ENCODE peak calls at places on chromosomes 7 and 10, in six cellular contexts. V is AG04450, B is uterus, W is cardiac fibroblast, Z is transverse colon, G is tibial artery. T is an unnamed sample.

GRCh38 chr7:12749069-12749468 is 61.6 kb downstream of the ARL4A start:
- DNase-seq in W (no peak), G (no peak), B (no peak), V (no peak), Z (no peak), T (no peak)

GRCh38 chr10:93711891-93712290 is 9.5 kb upstream of the FRA10AC1 start:
- DNase-seq in G (no peak), V (no peak), B (no peak), Z (no peak), W (peak; percentile 5), T (no peak)

GRCh38 chr7:48875300-48875916 is 48.9 kb upstream of the CDC14C start:
- DNase-seq in Z (peak; percentile 8), B (no peak), G (no peak), W (no peak), V (no peak), T (peak; percentile 61)

GRCh38 chr10:58813573-58813972 is 300.9 kb downstream of the BICC1 start:
- DNase-seq in V (no peak), G (no peak), Z (no peak), W (no peak), B (no peak), T (no peak)

GRCh38 chr7:4282434-4283223 is 399.5 kb upstream of the FOXK1 start:
- DNase-seq in Z (no peak), G (no peak), W (no peak), V (no peak), B (no peak), T (no peak)

GRCh38 chr7:1906087-1906830 is 236.2 kb downstream of the ELFN1 start:
- DNase-seq in W (no peak), G (no peak), B (no peak), Z (no peak), V (no peak), T (no peak)

GRCh38 chr10:48605786-48606529 is 1.1 kb upstream of the ARHGAP22 start:
- DNase-seq in B (no peak), G (no peak), W (no peak), V (no peak), Z (no peak), T (no peak)

GRCh38 chr10:48496831-48497792 is 107.8 kb downstream of the ARHGAP22 start:
- DNase-seq in W (peak; percentile 79), V (peak; percentile 47), G (no peak), Z (no peak), B (no peak), T (no peak)

GRCh38 chr7:28126047-28127041 is 54.3 kb downstream of the JAZF1 start:
- DNase-seq in B (peak; percentile 57), Z (no peak), V (no peak), G (peak; percentile 48), W (peak; percentile 65), T (no peak)

GRCh38 chr7:134527979-134528371 is 608 bp downstream of the AKR1B10 start:
- DNase-seq in G (peak; percentile 67), Z (no peak), V (peak; percentile 59), B (no peak), W (peak; percentile 80), T (no peak)

GRCh38 chr7:130995252-130996081 is 261.5 kb upstream of the KLF14 start:
- DNase-seq in W (no peak), B (no peak), Z (no peak), G (no peak), V (no peak), T (no peak)

GRCh38 chr7:51299391-51300133 is 17.0 kb downstream of the COBL start:
- DNase-seq in Z (no peak), W (no peak), V (no peak), G (no peak), B (no peak), T (no peak)

GRCh38 chr7:141362580-141363435 is 188.4 kb upstream of the AGK start:
- DNase-seq in B (no peak), W (peak; percentile 80), V (no peak), G (no peak), Z (no peak), T (no peak)

GRCh38 chr10:114624422-114624821 is 33.7 kb downstream of the ABLIM1 start:
- DNase-seq in W (no peak), B (no peak), V (no peak), G (no peak), Z (no peak), T (no peak)

GRCh38 chr7:155922507-155922841 is 110.2 kb upstream of the SHH start:
- DNase-seq in G (no peak), V (no peak), W (no peak), Z (no peak), B (no peak), T (no peak)

GRCh38 chr10:34746094-34746493 is 69.0 kb downstream of the PARD3 start:
- DNase-seq in G (no peak), Z (no peak), W (no peak), B (no peak), V (no peak), T (no peak)
- TF ChIP-seq CTCF in G (no peak), Z (no peak), W (no peak), B (no peak), V (no peak), T (no peak)

DNA sequence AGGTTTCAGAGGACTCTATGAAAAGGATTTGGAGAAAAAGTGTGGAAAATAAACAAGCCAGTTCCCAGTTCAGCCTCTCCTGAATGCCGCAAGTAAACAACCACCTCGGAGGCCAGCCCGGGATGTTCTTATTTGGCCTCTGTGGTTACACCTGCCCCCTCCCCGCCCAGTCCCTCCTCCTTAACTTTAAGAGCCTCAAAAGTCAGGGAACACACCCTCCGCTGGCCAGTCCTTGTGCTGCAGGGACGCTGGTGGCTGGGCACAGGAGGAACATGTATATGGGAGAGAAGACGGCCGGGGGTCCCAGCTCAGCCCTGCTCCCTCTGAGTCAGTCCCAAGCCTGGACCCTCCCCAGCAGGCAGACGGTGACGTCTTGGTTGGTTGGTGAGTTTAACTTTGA is 6.1 kb downstream of the CHST3 start:
- DNase-seq in B (no peak), G (peak; percentile 54), Z (no peak), V (no peak), W (no peak), T (peak; percentile 49)
- TF ChIP-seq CTCF in B (no peak), G (peak; percentile 22), Z (no peak), V (peak; percentile 25), W (peak; percentile 14), T (no peak)

GRCh38 chr10:110497438-110498086 is at the start of gene DUSP5:
- DNase-seq in V (peak; percentile 83), B (peak; percentile 93), Z (peak; percentile 96), W (peak; percentile 97), G (peak; percentile 95), T (peak; percentile 94)

GRCh38 chr10:110499796-110500514 is 2.2 kb downstream of the DUSP5 start:
- DNase-seq in Z (no peak), V (no peak), B (no peak), G (no peak), W (no peak), T (no peak)

GRCh38 chr10:110498982-110499795 is 1.5 kb downstream of the DUSP5 start:
- DNase-seq in V (peak; percentile 44), Z (peak; percentile 64), W (no peak), B (peak; percentile 64), G (no peak), T (peak; percentile 31)

GRCh38 chr10:110496553-110497437 is 912 bp upstream of the DUSP5 start:
- DNase-seq in W (no peak), Z (no peak), B (no peak), G (no peak), V (no peak), T (no peak)

GRCh38 chr10:110498087-110498981 is 627 bp downstream of the DUSP5 start:
- DNase-seq in G (peak; percentile 28), V (no peak), B (peak; percentile 45), W (peak; percentile 73), Z (peak; percentile 52), T (peak; percentile 71)
- TF ChIP-seq CTCF in G (no peak), V (no peak), B (no peak), W (no peak), Z (no peak), T (no peak)

DNA sequence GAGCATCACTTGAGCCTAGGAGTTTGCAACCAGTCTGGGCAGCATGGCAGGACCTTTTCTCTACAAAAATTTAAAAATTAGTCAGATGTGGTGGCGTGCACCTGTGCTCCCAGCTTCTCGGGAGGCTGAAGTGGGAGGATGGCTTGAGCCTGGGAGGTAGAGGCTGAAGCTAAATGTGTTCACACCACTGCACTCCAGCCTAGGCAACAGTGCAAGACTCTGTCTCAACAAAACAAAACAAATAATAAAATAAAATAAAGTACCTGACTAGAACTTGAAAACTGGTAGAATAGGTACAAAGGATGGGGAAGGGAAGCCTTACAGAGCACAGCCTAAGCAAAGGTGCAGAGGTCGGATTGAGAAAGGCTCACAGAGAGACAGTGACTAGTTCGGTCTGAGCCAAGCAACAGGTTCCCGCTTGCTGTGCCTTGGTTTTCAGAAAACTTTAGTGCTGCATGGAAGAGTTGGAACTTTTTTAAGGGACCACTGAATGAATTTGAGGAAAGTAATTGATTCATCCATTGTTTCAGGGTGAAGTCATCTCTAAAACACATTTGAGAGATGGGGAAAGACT is 100.1 kb upstream of the STK17A start:
- DNase-seq in W (no peak), B (no peak), Z (no peak), V (no peak), G (no peak), T (no peak)
- TF ChIP-seq CTCF in W (no peak), B (no peak), Z (no peak), V (no peak), G (no peak), T (no peak)

GRCh38 chr10:99973190-99973589 is 36.6 kb downstream of the DNMBP start:
- DNase-seq in G (no peak), B (no peak), W (peak; percentile 31), Z (no peak), V (no peak), T (no peak)
- TF ChIP-seq CTCF in G (no peak), B (peak; percentile 21), W (peak; percentile 43), Z (peak; percentile 8), V (peak; percentile 53), T (no peak)

DNA sequence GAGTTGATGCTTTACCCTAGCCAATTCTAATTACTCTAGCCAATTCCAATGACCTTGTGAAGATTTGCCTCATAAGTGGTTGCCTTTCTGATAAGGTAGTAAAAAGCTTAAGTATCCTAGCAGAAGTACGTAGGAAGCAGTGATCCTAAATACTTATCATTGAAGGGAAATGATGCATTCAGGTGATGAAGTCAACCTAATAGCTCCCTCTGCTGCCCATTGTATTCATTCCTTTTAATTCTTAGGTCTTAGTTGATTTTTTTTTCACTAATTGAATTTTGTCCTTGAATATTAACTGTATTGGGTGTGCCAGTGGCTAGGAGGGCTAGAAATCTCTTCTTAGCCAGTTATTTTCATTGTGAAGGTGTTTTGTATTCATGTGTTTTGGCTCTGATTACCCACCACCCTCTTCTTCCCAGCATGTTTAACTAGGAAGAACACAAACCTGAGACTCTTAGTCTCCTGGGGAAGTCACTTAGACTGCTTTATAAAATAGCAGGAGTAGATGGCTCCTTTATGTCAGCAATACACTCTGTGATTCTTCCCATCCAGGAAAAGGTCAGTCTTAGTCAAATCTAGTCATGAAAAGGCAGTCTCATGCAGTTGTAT is 46.3 kb downstream of the PLEKHA8 start:
- DNase-seq in W (peak; percentile 68), V (no peak), B (no peak), Z (no peak), G (no peak), T (no peak)
- TF ChIP-seq CTCF in W (peak; percentile 44), V (peak; percentile 62), B (peak; percentile 13), Z (peak; percentile 41), G (peak; percentile 32), T (peak; percentile 22)

DNA sequence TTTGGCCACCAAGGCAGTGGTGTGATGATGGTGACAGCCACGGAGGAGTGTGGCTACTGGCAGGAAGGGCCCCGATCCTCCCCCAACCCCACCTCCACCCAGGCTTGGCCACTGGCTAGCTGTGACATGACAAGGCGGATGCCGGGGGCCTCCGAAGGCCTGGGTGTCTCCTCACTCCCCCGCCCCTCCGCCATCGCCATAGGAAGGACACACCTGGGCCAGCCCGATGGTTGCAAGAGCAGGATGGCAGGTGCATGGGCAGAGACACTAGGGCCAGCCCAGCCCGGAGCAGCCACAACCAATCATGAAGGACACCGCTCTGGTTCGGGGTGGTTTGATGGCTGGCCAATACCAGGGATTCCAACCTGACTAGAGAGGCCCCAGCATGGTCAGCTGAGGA is 81.0 kb downstream of the PTPRN2 start:
- DNase-seq in G (no peak), B (no peak), Z (no peak), V (no peak), W (no peak), T (no peak)
- TF ChIP-seq CTCF in G (no peak), B (no peak), Z (no peak), V (no peak), W (no peak), T (no peak)

T was measured in nephron progenitor cell.